ENCODE peak calls at places on chromosomes 5 and 9, in five cellular contexts. M is activated CD4-positive, alpha-beta T cell treated with anti-CD3 and anti-CD28 coated beads, Interleukin-2, amount 50 U/mL, for 24 hours; G is lower lobe of right lung; B is GDM1; U is RPMI7951. T is an unnamed sample.

GRCh38 chr9:99509900-99510299 is 287.8 kb downstream of the SEC61B start:
- DNase-seq in M (no peak), G (no peak), B (no peak), U (no peak), T (no peak)

GRCh38 chr5:154059583-154059982 is 20.8 kb downstream of the MFAP3 start:
- DNase-seq in M (no peak), G (no peak), B (no peak), U (no peak), T (no peak)

GRCh38 chr9:297104-297794 is 82.6 kb downstream of the DOCK8 start:
- DNase-seq in M (no peak), G (peak; percentile 80), B (peak; percentile 71), U (no peak), T (peak; percentile 74)

GRCh38 chr5:21802869-21803490 is 1050.2 kb downstream of the CDH12 start:
- DNase-seq in M (no peak), G (no peak), B (no peak), U (peak; percentile 18), T (no peak)

GRCh38 chr5:134547579-134547978 is 22.1 kb downstream of the JADE2 start:
- DNase-seq in M (no peak), G (no peak), B (no peak), U (peak; percentile 78), T (peak; percentile 68)

GRCh38 chr5:14490309-14490711 is 91.3 kb upstream of the OTULINL start:
- DNase-seq in M (no peak), G (peak; percentile 79), B (peak; percentile 59), U (no peak), T (peak; percentile 78)

GRCh38 chr9:104795857-104796256 is 31.9 kb downstream of the NIPSNAP3B start:
- DNase-seq in M (no peak), G (no peak), B (no peak), U (no peak), T (no peak)

GRCh38 chr9:133754187-133754586 is 16.0 kb upstream of the SARDH start:
- DNase-seq in M (no peak), G (no peak), B (no peak), U (no peak), T (peak; percentile 28)

GRCh38 chr9:135334953-135335460 is 144.6 kb upstream of the PPP1R26 start:
- DNase-seq in M (no peak), G (peak; percentile 28), B (no peak), U (no peak), T (no peak)

GRCh38 chr5:9877473-9877872 is 247.3 kb upstream of the TAS2R1 start:
- DNase-seq in M (no peak), G (no peak), B (no peak), U (no peak), T (no peak)

GRCh38 chr9:72633966-72634365 is 112.6 kb downstream of the TMC1 start:
- DNase-seq in M (peak; percentile 4), G (no peak), B (no peak), U (peak; percentile 73), T (no peak)

GRCh38 chr9:119052339-119053030 is 316.8 kb downstream of the BRINP1 start:
- DNase-seq in M (no peak), G (no peak), B (no peak), U (peak; percentile 24), T (no peak)

GRCh38 chr5:166363071-166363470 is 1928.4 kb upstream of the WWC1 start:
- DNase-seq in M (no peak), G (no peak), B (no peak), U (no peak), T (no peak)

GRCh38 chr9:16729656-16730055 is 140.8 kb downstream of the BNC2 start:
- DNase-seq in M (no peak), G (no peak), B (no peak), U (no peak), T (no peak)

GRCh38 chr9:93173365-93174150 is 10.4 kb upstream of the WNK2 start:
- DNase-seq in M (no peak), G (no peak), B (no peak), U (no peak), T (no peak)

T was measured in Right ventricle myocardium inferior.